ENCODE peak calls at places on chromosome 12, in nine cellular contexts. F, J, K, Y, O, C, S, P and D are unnamed samples.

GRCh38 chr12:129704232-129704830 is 199.5 kb downstream of the TMEM132D start:
- DNase-seq in F (no peak), J (no peak), K (no peak), Y (no peak), O (no peak), C (no peak), S (no peak), P (no peak), D (no peak)

GRCh38 chr12:101001669-101002068 is 207.1 kb downstream of the ANO4 start:
- DNase-seq in F (no peak), J (no peak), K (no peak), Y (no peak), O (no peak), C (no peak), S (no peak), P (no peak), D (no peak)

GRCh38 chr12:124347805-124348658 is 53.1 kb downstream of the RFLNA start:
- DNase-seq in F (peak), J (peak), K (no peak), Y (no peak), O (peak), C (no peak), S (no peak), P (no peak), D (no peak)

GRCh38 chr12:109779382-109779781 is 53.8 kb downstream of the TRPV4 start:
- DNase-seq in F (no peak), J (no peak), K (peak), Y (no peak), O (no peak), C (no peak), S (peak), P (no peak), D (no peak)

GRCh38 chr12:77122236-77122635 is 56.9 kb upstream of the E2F7 start:
- DNase-seq in F (no peak), J (peak), K (no peak), Y (no peak), O (no peak), C (no peak), S (no peak), P (no peak), D (no peak)

GRCh38 chr12:113425960-113426453 is 3.8 kb downstream of the SDSL start:
- DNase-seq in F (no peak), J (no peak), K (peak), Y (no peak), O (no peak), C (no peak), S (no peak), P (no peak), D (no peak)

GRCh38 chr12:11877869-11878780 is 192.6 kb upstream of the BCL2L14 start:
- DNase-seq in F (no peak), J (peak), K (no peak), Y (no peak), O (no peak), C (no peak), S (peak), P (peak), D (no peak)

GRCh38 chr12:21925296-21925913 is 15.8 kb downstream of the ABCC9 start:
- DNase-seq in F (no peak), J (no peak), K (no peak), Y (no peak), O (no peak), C (no peak), S (no peak), P (no peak), D (no peak)

GRCh38 chr12:103813426-103813825 is 27.6 kb downstream of the NT5DC3 start:
- DNase-seq in F (no peak), J (no peak), K (no peak), Y (no peak), O (no peak), C (no peak), S (no peak), P (no peak), D (no peak)

GRCh38 chr12:104055686-104056388 is 5.8 kb upstream of the GLT8D2 start:
- DNase-seq in F (no peak), J (peak), K (peak), Y (no peak), O (no peak), C (no peak), S (no peak), P (no peak), D (no peak)

GRCh38 chr12:9331218-9331626 is 123.0 kb upstream of the PZP start:
- DNase-seq in F (peak), J (peak), K (peak), Y (no peak), O (peak), C (peak), S (peak), P (peak), D (peak)

GRCh38 chr12:124399622-124400021 is 104.7 kb downstream of the RFLNA start:
- DNase-seq in F (peak), J (no peak), K (no peak), Y (no peak), O (no peak), C (no peak), S (peak), P (no peak), D (no peak)

GRCh38 chr12:28497889-28498411 is 307.7 kb downstream of the CCDC91 start:
- DNase-seq in F (peak), J (peak), K (no peak), Y (no peak), O (no peak), C (no peak), S (peak), P (no peak), D (no peak)

GRCh38 chr12:21523148-21523547 is 2.9 kb upstream of the SPX start:
- DNase-seq in F (no peak), J (no peak), K (no peak), Y (no peak), O (no peak), C (no peak), S (peak), P (no peak), D (no peak)

GRCh38 chr12:89821901-89822300 is 113.3 kb upstream of the ATP2B1 start:
- DNase-seq in F (no peak), J (no peak), K (no peak), Y (no peak), O (no peak), C (no peak), S (no peak), P (no peak), D (no peak)

GRCh38 chr12:57214398-57214781 is 2.2 kb upstream of the NXPH4 start:
- DNase-seq in F (peak), J (peak), K (no peak), Y (no peak), O (peak), C (peak), S (peak), P (peak), D (peak)

GRCh38 chr12:716506-716905 is 35.9 kb upstream of the WNK1 start:
- DNase-seq in F (peak), J (no peak), K (no peak), Y (no peak), O (no peak), C (no peak), S (no peak), P (no peak), D (no peak)

GRCh38 chr12:79547735-79548347 is 142.9 kb downstream of the PAWR start:
- DNase-seq in F (peak), J (peak), K (no peak), Y (no peak), O (no peak), C (no peak), S (peak), P (peak), D (no peak)

GRCh38 chr12:112112423-112113132 is 4.0 kb upstream of the NAA25 start:
- DNase-seq in F (peak), J (no peak), K (no peak), Y (no peak), O (no peak), C (no peak), S (peak), P (no peak), D (no peak)

GRCh38 chr12:116343331-116343884 is 65.9 kb upstream of the MED13L start:
- DNase-seq in F (no peak), J (no peak), K (no peak), Y (no peak), O (no peak), C (no peak), S (no peak), P (no peak), D (no peak)

GRCh38 chr12:23533295-23533694 is 416.2 kb downstream of the SOX5 start:
- DNase-seq in F (no peak), J (no peak), K (no peak), Y (no peak), O (no peak), C (no peak), S (no peak), P (no peak), D (no peak)

GRCh38 chr12:524167-524951 is 64.6 kb downstream of the B4GALNT3 start:
- DNase-seq in F (no peak), J (no peak), K (no peak), Y (no peak), O (no peak), C (no peak), S (peak), P (no peak), D (no peak)

GRCh38 chr12:1518763-1519516 is 75.4 kb downstream of the FBXL14 start:
- DNase-seq in F (no peak), J (peak), K (no peak), Y (no peak), O (no peak), C (no peak), S (peak), P (peak), D (no peak)

GRCh38 chr12:63400318-63400717 is 249.3 kb upstream of the AVPR1A start:
- DNase-seq in F (no peak), J (no peak), K (no peak), Y (no peak), O (no peak), C (no peak), S (no peak), P (no peak), D (no peak)

GRCh38 chr12:99765469-99766114 is 118.0 kb downstream of the GARIN6 start:
- DNase-seq in F (no peak), J (no peak), K (no peak), Y (no peak), O (no peak), C (no peak), S (no peak), P (no peak), D (no peak)

GRCh38 chr12:51855586-51856428 is 7.3 kb upstream of the FIGNL2 start:
- DNase-seq in F (no peak), J (peak), K (no peak), Y (no peak), O (no peak), C (no peak), S (no peak), P (no peak), D (no peak)

GRCh38 chr12:124586756-124587155 is 19.3 kb upstream of the NCOR2 start:
- DNase-seq in F (no peak), J (no peak), K (peak), Y (no peak), O (no peak), C (no peak), S (peak), P (no peak), D (no peak)

GRCh38 chr12:32418903-32419519 is 19.7 kb downstream of the FGD4 start:
- DNase-seq in F (no peak), J (no peak), K (no peak), Y (no peak), O (no peak), C (no peak), S (no peak), P (no peak), D (no peak)

GRCh38 chr12:62021808-62022207 is 238.4 kb upstream of the USP15 start:
- DNase-seq in F (no peak), J (no peak), K (no peak), Y (no peak), O (no peak), C (no peak), S (no peak), P (no peak), D (no peak)

GRCh38 chr12:104930388-104931326 is 27.4 kb downstream of the SLC41A2 start:
- DNase-seq in F (peak), J (peak), K (no peak), Y (no peak), O (no peak), C (no peak), S (no peak), P (no peak), D (no peak)

GRCh38 chr12:132739600-132740312 is 21.9 kb downstream of the ANKLE2 start:
- DNase-seq in F (no peak), J (no peak), K (peak), Y (no peak), O (no peak), C (no peak), S (no peak), P (no peak), D (no peak)

GRCh38 chr12:992647-993046 is 1.6 kb downstream of the ERC1 start:
- DNase-seq in F (no peak), J (peak), K (no peak), Y (no peak), O (no peak), C (no peak), S (no peak), P (no peak), D (no peak)

GRCh38 chr12:128914908-128915563 is 61.8 kb downstream of the GLT1D1 start:
- DNase-seq in F (peak), J (no peak), K (no peak), Y (no peak), O (no peak), C (no peak), S (no peak), P (no peak), D (no peak)

GRCh38 chr12:93273834-93274705 is 103.7 kb upstream of the NUDT4 start:
- DNase-seq in F (no peak), J (peak), K (no peak), Y (no peak), O (no peak), C (no peak), S (peak), P (no peak), D (no peak)

GRCh38 chr12:109525279-109525585 is 47.8 kb downstream of the UBE3B start:
- DNase-seq in F (no peak), J (no peak), K (no peak), Y (no peak), O (no peak), C (no peak), S (no peak), P (no peak), D (no peak)

GRCh38 chr12:103626498-103626897 is 39.4 kb downstream of the STAB2 start:
- DNase-seq in F (no peak), J (no peak), K (no peak), Y (no peak), O (no peak), C (no peak), S (peak), P (peak), D (no peak)

GRCh38 chr12:64560395-64561301 is 49.6 kb upstream of the RASSF3 start:
- DNase-seq in F (no peak), J (peak), K (no peak), Y (no peak), O (no peak), C (no peak), S (peak), P (peak), D (no peak)

GRCh38 chr12:58919271-58920101 is 818 bp downstream of the LRIG3 start:
- DNase-seq in F (no peak), J (peak), K (peak), Y (no peak), O (no peak), C (no peak), S (peak), P (peak), D (no peak)

GRCh38 chr12:113734503-113734902 is 231.6 kb downstream of the RBM19 start:
- DNase-seq in F (no peak), J (no peak), K (no peak), Y (no peak), O (no peak), C (no peak), S (no peak), P (no peak), D (no peak)